ENCODE peak calls at places on chromosome 21, in ten cellular contexts. U is globus pallidus; Z is activated T-helper 1 cell treated with anti-CD3 and anti-CD28 coated beads, Interleukin-2, amount 50 U/mL, for 16 hours; N is HS-27A; M is fibroblast of mammary gland; C is SK-N-SH; Q is T-helper 1 cell; R is neural progenitor cell; O is GDM1; I is psoas muscle. P is an unnamed sample.

GRCh38 chr21:38831526-38832467 is 26.1 kb downstream of the ETS2 start:
- DNase-seq in O (no peak), I (no peak), C (no peak), Q (peak; percentile 74), Z (no peak), R (no peak), N (peak; percentile 82), U (peak; percentile 29), M (peak; percentile 100), P (peak; percentile 99)

GRCh38 chr21:26147535-26147934 is 23.0 kb downstream of the APP start:
- DNase-seq in I (no peak), R (peak; percentile 63), M (no peak), C (no peak), N (no peak), Z (no peak), U (no peak), Q (no peak), O (no peak), P (no peak)

GRCh38 chr21:38351961-38352521 is 95.2 kb downstream of the KCNJ15 start:
- DNase-seq in O (no peak), Q (no peak), I (no peak), Z (no peak), N (peak; percentile 68), C (no peak), M (peak; percentile 93), U (no peak), R (no peak), P (peak; percentile 84)

GRCh38 chr21:34522284-34522683 is 10.3 kb upstream of the KCNE1 start:
- DNase-seq in Z (no peak), O (no peak), Q (no peak), R (no peak), M (no peak), N (no peak), C (no peak), U (no peak), I (no peak), P (no peak)

GRCh38 chr21:17467829-17468228 is 45.0 kb upstream of the CXADR start:
- DNase-seq in R (no peak), M (no peak), Q (no peak), N (no peak), C (no peak), Z (no peak), O (no peak), U (no peak), I (no peak), P (no peak)

GRCh38 chr21:27649746-27650145 is 682.9 kb upstream of the ADAMTS5 start:
- DNase-seq in M (peak; percentile 70), R (no peak), O (no peak), U (no peak), C (no peak), Z (no peak), N (no peak), I (no peak), Q (no peak), P (no peak)

GRCh38 chr21:38311091-38311490 is 54.3 kb downstream of the KCNJ15 start:
- DNase-seq in N (no peak), Q (no peak), M (no peak), I (no peak), U (no peak), O (no peak), Z (no peak), R (peak; percentile 47), C (no peak), P (no peak)

GRCh38 chr21:37364722-37365121 is 1.9 kb upstream of the DYRK1A start:
- DNase-seq in R (no peak), I (no peak), C (no peak), Z (no peak), Q (no peak), O (peak; percentile 11), N (no peak), M (no peak), U (no peak), P (no peak)

GRCh38 chr21:45192332-45192731 is 95.4 kb downstream of the POFUT2 start:
- DNase-seq in U (no peak), O (no peak), R (peak; percentile 33), Q (no peak), Z (no peak), M (no peak), N (no peak), I (no peak), C (no peak), P (no peak)

GRCh38 chr21:36477559-36477958 is 2.4 kb downstream of the CLDN14 start:
- DNase-seq in Q (no peak), U (no peak), R (no peak), M (no peak), O (no peak), Z (no peak), N (no peak), I (no peak), C (no peak), P (no peak)

GRCh38 chr21:44012474-44013379 is 618 bp downstream of the TRAPPC10 start:
- DNase-seq in O (peak; percentile 68), U (peak; percentile 60), R (peak; percentile 92), C (peak; percentile 84), I (peak; percentile 82), N (no peak), Z (peak; percentile 52), Q (peak; percentile 88), M (no peak), P (peak; percentile 23)

GRCh38 chr21:40902993-40903392 is 56.0 kb upstream of the DSCAM start:
- DNase-seq in N (no peak), Z (no peak), U (no peak), R (no peak), Q (no peak), M (no peak), I (no peak), C (no peak), O (no peak), P (no peak)

GRCh38 chr21:45823100-45823681 is 158.4 kb upstream of the COL6A1 start:
- DNase-seq in O (no peak), M (no peak), Z (no peak), I (no peak), N (no peak), C (no peak), Q (no peak), R (no peak), U (no peak), P (no peak)

P was measured in fibroblast of the aortic adventitia.